ENCODE peak calls at places on chromosomes 16 and 17, in seven cellular contexts. E is kidney, N is SK-N-SH, O is bronchial epithelial cell, A is upper lobe of left lung, S is HFF-Myc, P is colonic mucosa. C is an unnamed sample.
A peak's percentile ranks its signal among the peaks of the same experiment; 100 is the strongest.

GRCh38 chr17:66684716-66685115 is 150.2 kb upstream of the CACNG5 start:
- DNase-seq in E (no peak), N (no peak), O (no peak), A (no peak), S (no peak), P (no peak), C (no peak)

GRCh38 chr16:56354746-56355145 is 70.6 kb downstream of the AMFR start:
- DNase-seq in E (peak; percentile 73), N (peak; percentile 11), O (no peak), A (no peak), S (no peak), P (no peak), C (no peak)

GRCh38 chr16:84449156-84450140 is 55.0 kb downstream of the MEAK7 start:
- DNase-seq in E (no peak), N (no peak), O (no peak), A (peak; percentile 72), S (no peak), P (peak; percentile 61), C (no peak)

GRCh38 chr16:88500255-88500661 is 47.2 kb downstream of the ZFPM1 start:
- DNase-seq in E (no peak), N (no peak), O (no peak), A (peak; percentile 72), S (no peak), P (no peak), C (no peak)

GRCh38 chr17:15782809-15783208 is 50.7 kb downstream of the TBC1D26 start:
- DNase-seq in E (peak; percentile 84), N (no peak), O (peak; percentile 24), A (peak; percentile 92), S (no peak), P (peak; percentile 62), C (peak; percentile 9)

GRCh38 chr17:80967404-80967872 is 24.2 kb upstream of the CHMP6 start:
- DNase-seq in E (peak; percentile 75), N (no peak), O (no peak), A (peak; percentile 81), S (no peak), P (no peak), C (no peak)

GRCh38 chr17:14297161-14297851 is 3.6 kb upstream of the HS3ST3B1 start:
- DNase-seq in E (peak; percentile 76), N (peak; percentile 50), O (no peak), A (peak; percentile 89), S (no peak), P (no peak), C (no peak)

GRCh38 chr17:6523330-6523729 is 33.0 kb downstream of the PITPNM3 start:
- DNase-seq in E (peak; percentile 73), N (no peak), O (peak; percentile 62), A (no peak), S (no peak), P (no peak), C (no peak)

GRCh38 chr17:35875439-35876139 is 4.6 kb downstream of the CCL5 start:
- DNase-seq in E (no peak), N (no peak), O (no peak), A (no peak), S (no peak), P (no peak), C (no peak)

DNA sequence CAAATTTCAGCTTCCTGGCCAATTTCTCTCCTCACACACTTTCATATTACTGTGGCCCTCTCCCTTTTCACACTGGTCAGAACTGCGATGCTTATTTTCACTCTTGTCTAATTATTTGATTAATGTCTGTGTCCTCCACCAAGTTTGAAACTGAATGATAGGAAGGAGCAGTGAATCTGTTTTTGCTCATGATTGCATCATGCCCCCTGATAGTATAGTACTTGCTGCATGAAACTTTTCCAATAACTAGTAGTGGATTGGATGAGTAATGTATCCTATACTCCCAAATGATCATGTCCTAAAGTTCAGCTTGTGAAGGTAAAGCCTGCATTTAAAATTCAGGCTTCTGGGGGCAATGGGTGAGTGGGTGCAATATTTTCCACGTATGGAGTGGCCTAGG is 121.2 kb downstream of the ASIC2 start:
- DNase-seq in E (no peak), N (no peak), O (no peak), A (no peak), S (no peak), P (no peak), C (no peak)
- TF ChIP-seq CTCF in E (no peak), N (no peak), O (no peak), A (no peak), S (no peak), P (no peak), C (no peak)

DNA sequence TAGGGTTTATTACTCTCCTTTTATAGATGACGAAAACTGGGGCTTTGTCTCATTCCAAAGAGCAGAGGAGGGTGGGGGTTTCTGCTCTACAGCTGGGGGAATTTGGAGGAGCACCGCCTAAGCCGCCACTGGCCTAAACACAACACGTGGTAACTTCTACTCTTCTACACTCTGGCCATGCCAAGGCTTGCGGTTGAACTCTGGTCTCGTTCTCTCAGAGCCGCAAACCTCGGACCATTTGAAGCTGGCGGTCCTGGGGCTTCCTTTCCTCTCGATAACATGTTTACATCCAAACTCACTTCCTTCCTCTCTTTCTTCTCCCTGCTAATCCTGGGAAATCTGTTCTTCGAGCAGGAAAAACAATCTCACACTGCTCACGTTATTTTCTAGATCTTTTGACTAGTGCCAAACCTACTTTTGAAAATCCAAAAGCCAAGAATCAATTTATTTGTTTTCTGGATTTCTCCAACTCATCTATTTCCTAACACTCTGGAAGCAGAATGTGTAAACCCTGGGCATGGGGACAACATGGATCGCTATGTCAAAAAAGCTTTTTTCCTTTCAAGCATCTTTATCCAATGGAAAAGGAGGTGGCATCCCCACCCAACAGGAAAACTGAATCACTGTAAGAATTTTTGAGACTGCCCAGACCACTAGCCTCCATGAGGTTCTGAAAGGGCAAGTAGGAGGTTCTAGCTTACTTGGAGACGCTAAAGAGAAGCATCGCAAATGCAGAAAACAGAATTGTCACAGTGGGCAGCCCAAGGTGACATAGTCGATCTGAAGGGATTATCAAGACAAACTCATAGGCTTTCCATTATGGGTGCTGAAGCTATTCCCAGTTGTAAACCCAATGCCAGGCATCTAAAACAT is 13.6 kb upstream of the EEF2K start:
- DNase-seq in E (peak; percentile 91), N (no peak), O (peak; percentile 65), A (no peak), S (peak; percentile 81), P (peak; percentile 84), C (no peak)
- H3K4me3 ChIP-seq in E (peak overlapping the region; percentile 75), N (peak overlapping the region; percentile 62), O (peak overlapping the region; percentile 56), A (peak overlapping the region; percentile 87), S (peak overlapping the region; percentile 49), P (peak overlapping the region; percentile 32), C (peak overlapping the region; percentile 75)

DNA sequence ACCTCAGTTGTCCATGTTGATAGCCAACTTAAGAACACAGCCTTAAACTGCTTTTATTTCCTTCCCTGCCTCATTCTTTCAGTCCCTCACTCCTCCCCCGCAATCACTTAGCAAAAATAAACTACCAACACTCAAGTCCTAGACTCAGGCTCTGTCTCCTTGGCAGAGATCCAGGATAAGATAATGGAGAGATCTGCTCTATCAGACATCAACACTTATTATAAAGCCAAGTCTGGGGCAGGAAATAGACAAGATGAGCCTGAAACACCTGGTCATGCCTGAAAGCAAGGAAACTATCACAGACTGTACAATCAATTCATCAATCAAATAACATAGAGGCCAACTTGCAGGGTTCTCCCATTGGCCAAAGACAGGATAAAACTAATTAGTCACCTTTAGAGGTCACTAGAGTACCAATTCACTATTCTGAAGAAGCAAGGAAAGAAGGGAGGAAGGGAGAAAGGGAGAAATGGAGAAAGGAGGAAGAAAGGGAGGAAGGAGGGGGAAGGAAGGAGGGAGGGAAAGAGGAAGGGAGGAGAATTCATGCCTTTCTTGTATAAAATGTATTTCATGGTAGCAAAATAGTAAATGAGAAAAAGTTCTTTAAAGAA is 15.6 kb downstream of the HYDIN start:
- DNase-seq in E (no peak), N (no peak), O (peak; percentile 37), A (no peak), S (no peak), P (no peak), C (no peak)
- TF ChIP-seq CTCF in E (no peak), N (peak; percentile 23), O (peak; percentile 17), A (no peak), S (no peak), P (no peak), C (no peak)

DNA sequence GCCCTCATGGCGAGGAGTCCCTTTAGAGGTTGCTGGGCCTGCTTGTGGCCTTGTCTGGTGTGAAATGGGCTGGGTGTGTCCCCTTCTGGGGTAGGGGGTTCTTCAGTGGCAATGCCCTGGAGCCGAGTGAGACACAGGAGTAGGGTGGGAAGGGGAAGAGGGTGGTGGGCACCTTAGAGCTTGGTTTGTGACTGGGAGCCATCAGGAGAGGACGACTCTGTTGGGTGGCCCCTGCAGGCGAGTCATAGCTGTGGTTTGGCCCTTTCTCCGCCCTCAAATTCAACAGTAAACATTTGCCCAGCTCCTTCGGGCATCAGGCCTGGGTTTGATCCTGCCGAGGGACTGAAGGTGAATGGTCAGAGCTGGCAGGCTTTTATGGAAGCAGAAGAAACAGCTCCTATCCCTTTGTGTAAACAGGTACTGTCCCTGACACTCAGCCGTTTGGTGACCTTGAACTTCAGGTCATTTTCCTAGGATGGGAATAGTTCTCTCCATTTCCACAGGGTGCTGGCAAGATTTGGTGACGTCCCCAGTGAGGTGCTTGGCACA is 2.9 kb downstream of the E4F1 start:
- DNase-seq in E (no peak), N (no peak), O (no peak), A (no peak), S (no peak), P (no peak), C (no peak)
- H3K4me3 ChIP-seq in E (no peak overlapping the region), N (no peak overlapping the region), O (no peak overlapping the region), A (no peak overlapping the region), S (no peak overlapping the region), P (no peak overlapping the region), C (no peak overlapping the region)

GRCh38 chr17:47621293-47622178 is 28.2 kb upstream of the KPNB1 start:
- DNase-seq in E (peak; percentile 77), N (no peak), O (peak; percentile 90), A (no peak), S (peak; percentile 59), P (no peak), C (peak; percentile 68)

GRCh38 chr17:47622179-47622549 is 27.6 kb upstream of the KPNB1 start:
- DNase-seq in E (no peak), N (no peak), O (no peak), A (no peak), S (no peak), P (no peak), C (no peak)

GRCh38 chr17:47620503-47621245 is 29.0 kb upstream of the KPNB1 start:
- DNase-seq in E (no peak), N (no peak), O (peak; percentile 91), A (no peak), S (no peak), P (no peak), C (no peak)

GRCh38 chr17:47615766-47616424 is 33.8 kb upstream of the KPNB1 start:
- DNase-seq in E (no peak), N (peak; percentile 60), O (peak; percentile 49), A (no peak), S (no peak), P (no peak), C (no peak)

DNA sequence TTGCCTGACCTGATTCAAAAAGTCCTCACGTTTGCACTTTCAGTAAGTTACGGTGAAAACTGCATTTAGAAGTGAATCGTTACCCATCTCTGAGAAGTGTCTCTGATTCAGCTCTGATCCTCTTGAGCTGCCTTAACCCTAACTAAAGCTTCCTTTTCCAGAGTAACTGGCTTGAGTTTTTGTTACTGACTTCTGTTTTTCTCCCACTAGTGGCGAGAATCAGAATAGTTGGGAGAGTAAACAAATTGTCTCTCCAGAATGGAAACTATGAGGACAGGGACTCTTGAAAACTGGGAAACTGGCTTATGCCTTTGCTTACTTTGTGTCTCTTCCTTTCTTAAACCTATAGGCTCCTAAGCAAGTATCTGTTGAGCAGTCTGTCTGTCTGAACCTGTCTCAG is 31.3 kb upstream of the KPNB1 start:
- DNase-seq in E (no peak), N (no peak), O (no peak), A (no peak), S (no peak), P (no peak), C (no peak)
- TF ChIP-seq CTCF in E (peak; percentile 7), N (peak; percentile 55), O (peak; percentile 10), A (no peak), S (peak; percentile 26), P (no peak), C (peak; percentile 39)

C was measured in retinal pigment epithelial cell.